ENCODE peak calls at places on chromosome 19, in ten cellular contexts. H, F, I, E, A, U, K, L, B and R are unnamed samples. For H3K36me3, the result is how much of the 10 kb centered on the place peaks cover.

GRCh38 chr19:39038098-39038497 is 5.7 kb upstream of the FBXO27 start:
- DNase-seq in H (peak), F (peak), I (no peak), E (no peak), A (peak), U (peak), K (no peak), L (peak), B (no peak), R (no peak)

GRCh38 chr19:42140125-42140754 is 8.0 kb upstream of the POU2F2 start:
- DNase-seq in H (no peak), F (peak), I (peak), E (no peak), A (peak), U (peak), K (peak), L (peak), B (no peak), R (no peak)

GRCh38 chr19:18596752-18597157 is 8.2 kb downstream of the REX1BD start:
- DNase-seq in H (peak), F (peak), I (no peak), E (no peak), A (peak), U (peak), K (peak), L (no peak), B (no peak), R (no peak)

GRCh38 chr19:10288662-10289166 is 1.0 kb upstream of the ICAM5 start:
- DNase-seq in H (peak), F (peak), I (no peak), E (no peak), A (peak), U (peak), K (no peak), L (no peak), B (no peak), R (no peak)

GRCh38 chr19:16876904-16877361 is 11.9 kb upstream of the F2RL3 start:
- DNase-seq in H (no peak), F (no peak), I (peak), E (no peak), A (no peak), U (no peak), K (peak), L (peak), B (no peak), R (no peak)

GRCh38 chr19:41930926-41931592 is 2.8 kb upstream of the ERFL start:
- DNase-seq in H (peak), F (no peak), I (no peak), E (no peak), A (no peak), U (no peak), K (no peak), L (no peak), B (no peak), R (no peak)

GRCh38 chr19:7968008-7968795 is 24.7 kb upstream of the TIMM44 start:
- DNase-seq in H (no peak), F (no peak), I (no peak), E (no peak), A (no peak), U (no peak), K (no peak), L (no peak), B (no peak), R (no peak)

GRCh38 chr19:3338541-3339181 is 27.7 kb upstream of the NFIC start:
- DNase-seq in H (no peak), F (no peak), I (no peak), E (peak), A (peak), U (peak), K (peak), L (no peak), B (no peak), R (no peak)

GRCh38 chr19:49848938-49849337 is 2.0 kb upstream of the PTOV1 start:
- DNase-seq in H (no peak), F (no peak), I (no peak), E (no peak), A (no peak), U (no peak), K (no peak), L (no peak), B (no peak), R (no peak)

GRCh38 chr19:50723069-50723468 is at the start of gene CLEC11A:
- DNase-seq in H (no peak), F (no peak), I (peak), E (no peak), A (no peak), U (peak), K (peak), L (peak), B (no peak), R (no peak)

GRCh38 chr19:33887891-33888290 is 91.2 kb downstream of the KCTD15 start:
- DNase-seq in H (no peak), F (no peak), I (no peak), E (no peak), A (no peak), U (no peak), K (no peak), L (no peak), B (no peak), R (no peak)

GRCh38 chr19:13154911-13155471 is 4.8 kb downstream of the IER2 start:
- DNase-seq in H (peak), F (peak), I (peak), E (peak), A (peak), U (peak), K (peak), L (peak), B (no peak), R (no peak)

GRCh38 chr19:588758-589692 is 656 bp upstream of the HCN2 start:
- DNase-seq in H (peak), F (no peak), I (no peak), E (no peak), A (no peak), U (no peak), K (no peak), L (no peak), B (no peak), R (no peak)

GRCh38 chr19:21610787-21611186 is 105.4 kb downstream of the ZNF429 start:
- DNase-seq in H (no peak), F (no peak), I (no peak), E (no peak), A (no peak), U (no peak), K (no peak), L (no peak), B (no peak), R (no peak)

GRCh38 chr19:49425178-49425577 is at the start of gene GFY:
- DNase-seq in H (no peak), F (no peak), I (no peak), E (no peak), A (no peak), U (no peak), K (no peak), L (no peak), B (no peak), R (no peak)

GRCh38 chr19:43594710-43595604 is 977 bp downstream of the IRGQ start:
- DNase-seq in H (peak), F (peak), I (peak), E (peak), A (peak), U (peak), K (peak), L (peak), B (no peak), R (no peak)

GRCh38 chr19:4326215-4326836 is 12.3 kb downstream of the STAP2 start:
- DNase-seq in H (no peak), F (no peak), I (no peak), E (no peak), A (no peak), U (no peak), K (no peak), L (no peak), B (no peak), R (no peak)

GRCh38 chr19:371501-372160 is 27.0 kb upstream of the MIER2 start:
- DNase-seq in H (no peak), F (no peak), I (no peak), E (no peak), A (no peak), U (no peak), K (no peak), L (no peak), B (no peak), R (no peak)

GRCh38 chr19:55279773-55280643 is at the start of gene HSPBP1:
- DNase-seq in H (peak), F (peak), I (peak), E (peak), A (peak), U (peak), K (peak), L (peak), B (peak), R (peak)

GRCh38 chr19:41792513-41793413 is 3.6 kb upstream of the CEACAM3 start:
- DNase-seq in H (peak), F (peak), I (peak), E (peak), A (peak), U (peak), K (no peak), L (peak), B (no peak), R (no peak)

GRCh38 chr19:2546128-2547032 is 70.5 kb downstream of the GADD45B start:
- DNase-seq in H (peak), F (peak), I (peak), E (no peak), A (peak), U (peak), K (peak), L (peak), B (peak), R (no peak)

GRCh38 chr19:49781394-49781793 is 14.6 kb downstream of the AP2A1 start:
- DNase-seq in H (no peak), F (no peak), I (no peak), E (no peak), A (no peak), U (no peak), K (no peak), L (no peak), B (no peak), R (no peak)

GRCh38 chr19:7469654-7470285 is 19.1 kb downstream of the PEX11G start:
- DNase-seq in H (no peak), F (no peak), I (no peak), E (no peak), A (no peak), U (no peak), K (no peak), L (no peak), B (no peak), R (no peak)

GRCh38 chr19:17775245-17775927 is 19.6 kb upstream of the B3GNT3 start:
- DNase-seq in H (peak), F (peak), I (no peak), E (no peak), A (no peak), U (peak), K (peak), L (peak), B (no peak), R (no peak)

GRCh38 chr19:41083516-41083915 is 4.7 kb upstream of the CYP2A13 start:
- DNase-seq in H (no peak), F (no peak), I (no peak), E (no peak), A (no peak), U (no peak), K (no peak), L (no peak), B (no peak), R (no peak)

GRCh38 chr19:48991823-48992570 is 1.1 kb downstream of the GYS1 start:
- DNase-seq in H (peak), F (no peak), I (peak), E (no peak), A (no peak), U (peak), K (peak), L (peak), B (peak), R (no peak)

GRCh38 chr19:29381353-29382203 is 144.2 kb upstream of the VSTM2B start:
- DNase-seq in H (no peak), F (no peak), I (no peak), E (no peak), A (no peak), U (peak), K (peak), L (no peak), B (no peak), R (no peak)

GRCh38 chr19:46609511-46610412 is 8.6 kb downstream of the CALM3 start:
- DNase-seq in H (no peak), F (no peak), I (peak), E (no peak), A (peak), U (peak), K (peak), L (no peak), B (no peak), R (no peak)
- H3K36me3 ChIP-seq in H (half or more), F (half or more), I (half or more), E (half or more), A (under half), U (under half), K (under half), L (under half), B (under half), R (under half)

GRCh38 chr19:6459356-6460098 is at the start of gene SLC25A23:
- DNase-seq in H (peak), F (peak), I (peak), E (peak), A (peak), U (peak), K (peak), L (peak), B (no peak), R (peak)

GRCh38 chr19:6457958-6458694 is 1.5 kb downstream of the SLC25A23 start:
- DNase-seq in H (no peak), F (no peak), I (no peak), E (no peak), A (no peak), U (no peak), K (peak), L (no peak), B (no peak), R (no peak)

GRCh38 chr19:6455924-6456323 is 3.7 kb downstream of the SLC25A23 start:
- DNase-seq in H (no peak), F (no peak), I (no peak), E (no peak), A (no peak), U (no peak), K (no peak), L (no peak), B (no peak), R (no peak)

GRCh38 chr19:6460099-6460884 is 700 bp upstream of the SLC25A23 start:
- DNase-seq in H (peak), F (peak), I (peak), E (peak), A (peak), U (peak), K (peak), L (peak), B (peak), R (peak)

GRCh38 chr19:6458695-6459355 is 767 bp downstream of the SLC25A23 start:
- DNase-seq in H (no peak), F (no peak), I (peak), E (no peak), A (no peak), U (no peak), K (no peak), L (no peak), B (no peak), R (no peak)
- H3K4me3 ChIP-seq in H (peak), F (peak), I (peak), E (peak), A (peak), U (peak), K (peak), L (peak), B (peak), R (peak)

GRCh38 chr19:37243206-37243632 is 25.2 kb downstream of the ZNF383 start:
- DNase-seq in H (no peak), F (no peak), I (no peak), E (no peak), A (no peak), U (no peak), K (no peak), L (no peak), B (no peak), R (no peak)
- H3K36me3 ChIP-seq in H (under half), F (under half), I (half or more), E (half or more), A (half or more), U (under half), K (under half), L (half or more), B (half or more), R (under half)

GRCh38 chr19:58034476-58034790 is 608 bp downstream of the ZSCAN1 start:
- DNase-seq in H (peak), F (no peak), I (no peak), E (no peak), A (no peak), U (no peak), K (no peak), L (no peak), B (no peak), R (no peak)

GRCh38 chr19:58035863-58036262 is 2.0 kb downstream of the ZSCAN1 start:
- DNase-seq in H (no peak), F (no peak), I (no peak), E (no peak), A (no peak), U (no peak), K (no peak), L (no peak), B (no peak), R (no peak)

GRCh38 chr19:58037927-58038687 is 4.3 kb downstream of the ZSCAN1 start:
- DNase-seq in H (peak), F (no peak), I (no peak), E (no peak), A (no peak), U (no peak), K (no peak), L (no peak), B (no peak), R (no peak)

GRCh38 chr19:58038688-58039204 is 4.9 kb downstream of the ZSCAN1 start:
- DNase-seq in H (peak), F (peak), I (no peak), E (no peak), A (no peak), U (no peak), K (no peak), L (no peak), B (no peak), R (no peak)

DNA sequence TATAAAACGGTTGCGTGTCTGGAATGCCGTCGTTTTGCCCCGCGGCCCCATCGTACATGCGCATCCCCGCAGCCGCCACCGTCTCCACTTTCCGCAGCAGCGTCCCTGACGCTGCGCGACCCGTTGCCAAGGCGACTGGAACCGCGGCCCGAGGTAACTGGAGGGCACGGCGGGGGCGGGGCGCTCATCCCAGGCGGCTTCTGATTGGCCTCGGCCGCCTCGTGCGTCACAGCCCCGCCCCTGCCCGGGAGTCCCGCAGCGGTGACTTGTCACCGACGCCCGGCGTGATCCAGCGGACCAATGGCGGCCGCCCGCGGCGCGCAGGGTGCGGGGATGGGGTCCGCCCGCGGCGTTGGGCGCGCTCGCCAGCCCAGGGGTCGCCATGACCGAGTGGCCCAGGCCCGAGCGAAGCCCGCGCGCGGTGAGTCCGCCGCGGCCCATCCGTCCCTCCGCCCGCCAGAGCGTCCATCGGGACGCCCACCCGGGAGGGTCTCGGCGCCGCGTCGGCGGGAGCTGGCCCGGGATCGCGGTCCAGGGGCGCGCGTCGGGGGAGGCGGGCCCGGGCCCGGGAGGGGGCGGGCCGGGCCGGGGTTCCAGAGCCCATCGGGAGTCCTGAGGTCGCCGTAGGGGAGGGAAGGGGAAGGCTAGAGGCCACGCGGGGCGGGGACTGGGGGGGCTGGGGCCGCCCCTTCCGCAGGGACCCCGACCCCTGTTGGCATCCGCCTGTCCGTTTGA is at the start of gene ZSCAN1:
- DNase-seq in H (peak), F (no peak), I (peak), E (no peak), A (no peak), U (peak), K (peak), L (peak), B (no peak), R (no peak)
- H3K4me3 ChIP-seq in H (peak), F (no peak), I (peak), E (no peak), A (peak), U (peak), K (no peak), L (peak), B (peak), R (peak)